ENCODE peak calls at places on chromosomes 4 and X, in ten cellular contexts. V is ELR; K is NCI-H2171; Y is SIG-M5; L is NCI-H2227 treated with DMSO at 0.1 percent for 48 hours; S is sciatic nerve; H is MV-4-11; P is stimulated activated CD4-positive, alpha-beta T cell treated with anti-CD3 and anti-CD28 coated beads, Interleukin-2, amount 100 ng/mL, for 48 hours; G is right lobe of liver; R is NCI-H748 treated with DMSO at 0.1 percent for 48 hours. Z is an unnamed sample.

GRCh38 chr4:138741366-138741765 is 274.2 kb upstream of the NOCT start:
- DNase-seq in V (no peak), K (no peak), Y (no peak), L (no peak), S (no peak), H (no peak), P (no peak), G (no peak), R (no peak), Z (no peak)

GRCh38 chr4:3321295-3321889 is 28.6 kb downstream of the RGS12 start:
- DNase-seq in V (no peak), K (no peak), Y (no peak), L (no peak), S (peak), H (no peak), P (no peak), G (no peak), R (no peak), Z (peak)

GRCh38 chrX:7828594-7828993 is 14.4 kb upstream of the VCX start:
- DNase-seq in V (peak), K (no peak), Y (no peak), L (no peak), S (no peak), H (no peak), P (no peak), G (no peak), R (peak), Z (no peak)

GRCh38 chrX:69050051-69050785 is 115.0 kb downstream of the PJA1 start:
- DNase-seq in V (no peak), K (no peak), Y (no peak), L (no peak), S (no peak), H (no peak), P (no peak), G (no peak), R (no peak), Z (no peak)

GRCh38 chrX:632391-633042 is 1.9 kb downstream of the SHOX start:
- DNase-seq in V (no peak), K (no peak), Y (no peak), L (no peak), S (no peak), H (no peak), P (no peak), G (no peak), R (no peak), Z (no peak)

GRCh38 chr4:76690091-76690905 is 207.6 kb downstream of the SOWAHB start:
- DNase-seq in V (peak), K (no peak), Y (no peak), L (no peak), S (no peak), H (no peak), P (no peak), G (peak), R (no peak), Z (no peak)

GRCh38 chr4:244471-244870 is 60.8 kb downstream of the ZNF732 start:
- DNase-seq in V (peak), K (no peak), Y (no peak), L (no peak), S (no peak), H (peak), P (peak), G (no peak), R (peak), Z (no peak)

GRCh38 chr4:8772499-8773123 is 99.0 kb downstream of the HMX1 start:
- DNase-seq in V (no peak), K (no peak), Y (no peak), L (no peak), S (peak), H (no peak), P (no peak), G (peak), R (no peak), Z (no peak)

GRCh38 chrX:107542500-107542899 is 85.8 kb upstream of the PRPS1 start:
- DNase-seq in V (peak), K (no peak), Y (no peak), L (peak), S (no peak), H (no peak), P (no peak), G (no peak), R (peak), Z (no peak)

GRCh38 chrX:43423876-43424275 is 232.2 kb upstream of the MAOA start:
- DNase-seq in V (no peak), K (no peak), Y (no peak), L (no peak), S (no peak), H (peak), P (no peak), G (no peak), R (no peak), Z (no peak)

GRCh38 chr4:4425696-4426095 is 38.8 kb downstream of the NSG1 start:
- DNase-seq in V (no peak), K (no peak), Y (no peak), L (no peak), S (no peak), H (no peak), P (no peak), G (no peak), R (no peak), Z (no peak)

GRCh38 chrX:150253946-150254615 is 109.0 kb upstream of the MAMLD1 start:
- DNase-seq in V (no peak), K (no peak), Y (no peak), L (no peak), S (no peak), H (no peak), P (no peak), G (no peak), R (no peak), Z (no peak)

GRCh38 chrX:10047631-10048030 is 80.5 kb downstream of the CLDN34 start:
- DNase-seq in V (peak), K (no peak), Y (no peak), L (no peak), S (peak), H (no peak), P (no peak), G (no peak), R (no peak), Z (no peak)

GRCh38 chrX:25206761-25207160 is 191.0 kb upstream of the ARX start:
- DNase-seq in V (peak), K (no peak), Y (no peak), L (peak), S (no peak), H (no peak), P (no peak), G (no peak), R (no peak), Z (no peak)

GRCh38 chrX:118577041-118577440 is 81.4 kb downstream of the DOCK11 start:
- DNase-seq in V (no peak), K (no peak), Y (no peak), L (no peak), S (no peak), H (no peak), P (no peak), G (peak), R (no peak), Z (peak)

GRCh38 chr4:81455895-81456294 is 15.8 kb downstream of the RASGEF1B start:
- DNase-seq in V (no peak), K (no peak), Y (no peak), L (no peak), S (no peak), H (no peak), P (no peak), G (no peak), R (no peak), Z (no peak)

GRCh38 chrX:16931371-16931770 is 15.1 kb upstream of the REPS2 start:
- DNase-seq in V (no peak), K (no peak), Y (peak), L (no peak), S (no peak), H (peak), P (no peak), G (no peak), R (no peak), Z (no peak)

GRCh38 chr4:107854326-107855030 is 29.7 kb downstream of the SGMS2 start:
- DNase-seq in V (peak), K (no peak), Y (no peak), L (no peak), S (no peak), H (no peak), P (no peak), G (no peak), R (no peak), Z (no peak)

GRCh38 chr4:70936200-70936787 is 34.1 kb downstream of the MOB1B start:
- DNase-seq in V (no peak), K (no peak), Y (no peak), L (no peak), S (no peak), H (no peak), P (no peak), G (no peak), R (no peak), Z (no peak)

GRCh38 chr4:87114245-87115062 is 106.0 kb downstream of the KLHL8 start:
- DNase-seq in V (no peak), K (no peak), Y (no peak), L (no peak), S (no peak), H (no peak), P (no peak), G (no peak), R (no peak), Z (no peak)

Z was measured in kidney.